ENCODE peak calls at places on chromosomes 5 and 9, in four cellular contexts. W is stimulated activated CD4-positive, alpha-beta T cell treated with anti-CD3 and anti-CD28 coated beads, Interleukin-2, amount 100 ng/mL, for 4 hours; R is NCI-H1436; J is stimulated activated CD8-positive, alpha-beta memory T cell treated with anti-CD3 and anti-CD28 coated beads, Interleukin-2, amount 100 ng/mL, for 48 hours. M is an unnamed sample.

GRCh38 chr9:136995370-136995769 is 998 bp downstream of the CLIC3 start:
- DNase-seq in W (no peak), R (no peak), J (no peak), M (no peak)

GRCh38 chr9:108530141-108530540 is 325.6 kb downstream of the ACTL7B start:
- DNase-seq in W (no peak), R (no peak), J (no peak), M (no peak)

GRCh38 chr5:174765540-174765939 is 41.2 kb downstream of the MSX2 start:
- DNase-seq in W (no peak), R (no peak), J (no peak), M (no peak)

GRCh38 chr5:53041740-53042139 is 52.6 kb downstream of the ITGA2 start:
- DNase-seq in W (no peak), R (no peak), J (no peak), M (no peak)

GRCh38 chr5:123696948-123697347 is 185.0 kb downstream of the CSNK1G3 start:
- DNase-seq in W (no peak), R (no peak), J (no peak), M (no peak)

GRCh38 chr9:123064662-123065061 is 31.2 kb downstream of the GPR21 start:
- DNase-seq in W (no peak), R (no peak), J (no peak), M (no peak)

GRCh38 chr5:112706446-112707016 is 31.2 kb upstream of the APC start:
- DNase-seq in W (no peak), R (no peak), J (no peak), M (no peak)

GRCh38 chr9:138052635-138053320 is 175.2 kb downstream of the CACNA1B start:
- DNase-seq in W (no peak), R (no peak), J (no peak), M (no peak)

GRCh38 chr9:96856363-96857286 is 2.3 kb upstream of the ZNF782 start:
- DNase-seq in W (peak; percentile 59), R (peak; percentile 53), J (peak; percentile 32), M (peak; percentile 93)

GRCh38 chr9:137458194-137459146 is 664 bp downstream of the NSMF start:
- DNase-seq in W (no peak), R (peak; percentile 77), J (no peak), M (no peak)

GRCh38 chr5:138950411-138951011 is 75.4 kb upstream of the LRRTM2 start:
- DNase-seq in W (no peak), R (no peak), J (no peak), M (no peak)

GRCh38 chr9:7045361-7045760 is 287.6 kb downstream of the KDM4C start:
- DNase-seq in W (no peak), R (no peak), J (no peak), M (no peak)

GRCh38 chr5:56638061-56638621 is 177.2 kb upstream of the MAP3K1 start:
- DNase-seq in W (no peak), R (peak; percentile 54), J (no peak), M (peak; percentile 59)

GRCh38 chr9:134995792-134996120 is 78.0 kb upstream of the FCN1 start:
- DNase-seq in W (no peak), R (no peak), J (no peak), M (no peak)

GRCh38 chr5:114726126-114726525 is 364.3 kb downstream of the KCNN2 start:
- DNase-seq in W (no peak), R (no peak), J (no peak), M (no peak)

GRCh38 chr5:22539756-22540155 is 313.4 kb downstream of the CDH12 start:
- DNase-seq in W (no peak), R (no peak), J (no peak), M (no peak)

GRCh38 chr5:56167522-56167921 is 65.6 kb downstream of the ANKRD55 start:
- DNase-seq in W (no peak), R (no peak), J (no peak), M (no peak)

GRCh38 chr5:19605846-19606407 is 382.1 kb downstream of the CDH18 start:
- DNase-seq in W (no peak), R (no peak), J (no peak), M (no peak)

GRCh38 chr9:129524848-129525345 is 96.0 kb downstream of the C9orf50 start:
- DNase-seq in W (no peak), R (no peak), J (no peak), M (no peak)

GRCh38 chr9:71604197-71605063 is 163.9 kb downstream of the CEMIP2 start:
- DNase-seq in W (peak; percentile 75), R (peak; percentile 79), J (peak; percentile 63), M (peak; percentile 72)

GRCh38 chr5:141742866-141743651 is 61.0 kb upstream of the ARAP3 start:
- DNase-seq in W (no peak), R (no peak), J (peak; percentile 2), M (peak; percentile 75)

GRCh38 chr9:121233906-121234901 is 32.5 kb upstream of the RAB14 start:
- DNase-seq in W (no peak), R (no peak), J (no peak), M (peak; percentile 49)

GRCh38 chr5:87885727-87886126 is 382.9 kb downstream of the TMEM161B start:
- DNase-seq in W (no peak), R (no peak), J (no peak), M (no peak)

GRCh38 chr9:136147890-136148714 is 29.4 kb upstream of the TMEM250 start:
- DNase-seq in W (no peak), R (no peak), J (no peak), M (no peak)

GRCh38 chr5:74187757-74188156 is 452.8 kb downstream of the ENC1 start:
- DNase-seq in W (no peak), R (no peak), J (no peak), M (peak; percentile 43)

GRCh38 chr5:127203818-127204217 is 86.8 kb upstream of the MEGF10 start:
- DNase-seq in W (no peak), R (no peak), J (no peak), M (no peak)

GRCh38 chr9:3006917-3007316 is 163.0 kb upstream of the PUM3 start:
- DNase-seq in W (no peak), R (no peak), J (no peak), M (no peak)

M was measured in mesendoderm.